ENCODE peak calls at places on chromosomes 2 and 18, in five cellular contexts. K, O, C, F and S are unnamed samples.

GRCh38 chr2:236718207-236718992 is 148.8 kb downstream of the ACKR3 start:
- DNase-seq in O (no peak), F (no peak), K (no peak), C (no peak), S (no peak)

GRCh38 chr2:222477962-222478608 is 53.7 kb downstream of the SGPP2 start:
- DNase-seq in O (no peak), K (no peak), F (no peak), C (no peak), S (no peak)

GRCh38 chr18:28177828-28178635 is 1.1 kb upstream of the CDH2 start:
- DNase-seq in C (peak), O (no peak), F (no peak), K (no peak), S (peak)

GRCh38 chr2:95060446-95061118 is 35.1 kb downstream of the MAL start:
- DNase-seq in O (no peak), F (no peak), K (no peak), C (peak), S (peak)

GRCh38 chr2:19299032-19299431 is 59.4 kb downstream of the OSR1 start:
- DNase-seq in F (no peak), K (no peak), C (no peak), O (no peak), S (no peak)

GRCh38 chr2:61898810-61899209 is 6.7 kb upstream of the COMMD1 start:
- DNase-seq in O (no peak), C (no peak), F (no peak), K (peak), S (no peak)

GRCh38 chr2:105490204-105490603 is 91.4 kb upstream of the FHL2 start:
- DNase-seq in C (no peak), K (no peak), F (no peak), O (no peak), S (no peak)

GRCh38 chr2:100713106-100713505 is 106.8 kb upstream of the NPAS2 start:
- DNase-seq in F (no peak), C (no peak), O (no peak), K (no peak), S (no peak)

GRCh38 chr2:86025229-86025820 is 80.4 kb downstream of the POLR1A start:
- DNase-seq in O (no peak), F (no peak), C (no peak), K (peak), S (no peak)

GRCh38 chr2:59664946-59665345 is 888.5 kb downstream of the BCL11A start:
- DNase-seq in O (no peak), K (no peak), F (no peak), C (no peak), S (no peak)